ENCODE peak calls at places on chromosomes 16 and 17, in four cellular contexts. J is lower lobe of right lung, M is body of pancreas, A is DND-41. K is an unnamed sample. For H3K27me3, the result is how much of the 10 kb centered on the place peaks cover.

GRCh38 chr16:75379911-75380847 is 53.1 kb downstream of the CFDP1 start:
- DNase-seq in J (peak), M (no peak), A (peak), K (no peak)

GRCh38 chr17:83067071-83067717 is 12.2 kb upstream of the METRNL start:
- DNase-seq in J (peak), M (peak), A (no peak), K (no peak)

GRCh38 chr16:3183445-3184139 is 4.4 kb upstream of the OR1F1 start:
- DNase-seq in J (no peak), M (no peak), A (no peak), K (no peak)

GRCh38 chr16:81487301-81487720 is 42.7 kb downstream of the CMIP start:
- DNase-seq in J (no peak), M (no peak), A (no peak), K (no peak)

GRCh38 chr16:83441523-83441922 is 366.3 kb upstream of the HSBP1 start:
- DNase-seq in J (no peak), M (no peak), A (no peak), K (peak)

GRCh38 chr16:35510701-35511100 is 2051.3 kb downstream of the TP53TG3F start:
- DNase-seq in J (no peak), M (no peak), A (no peak), K (no peak)

GRCh38 chr17:3573246-3574100 is 15.9 kb upstream of the TRPV3 start:
- DNase-seq in J (no peak), M (no peak), A (no peak), K (no peak)

GRCh38 chr16:68370921-68371651 is 60.3 kb downstream of the PRMT7 start:
- DNase-seq in J (peak), M (no peak), A (peak), K (no peak)

GRCh38 chr17:17129466-17129865 is 76.7 kb downstream of the PLD6 start:
- DNase-seq in J (peak), M (no peak), A (no peak), K (peak)

GRCh38 chr17:1644493-1645206 is 882 bp downstream of the SCARF1 start:
- DNase-seq in J (no peak), M (no peak), A (no peak), K (no peak)

GRCh38 chr17:1645207-1646171 is at the start of gene SCARF1:
- DNase-seq in J (peak), M (no peak), A (no peak), K (no peak)

GRCh38 chr17:1643999-1644492 is 1.5 kb downstream of the SCARF1 start:
- DNase-seq in J (peak), M (no peak), A (no peak), K (no peak)

GRCh38 chr17:1641065-1641403 is 4.5 kb downstream of the SCARF1 start:
- DNase-seq in J (no peak), M (no peak), A (no peak), K (no peak)

DNA sequence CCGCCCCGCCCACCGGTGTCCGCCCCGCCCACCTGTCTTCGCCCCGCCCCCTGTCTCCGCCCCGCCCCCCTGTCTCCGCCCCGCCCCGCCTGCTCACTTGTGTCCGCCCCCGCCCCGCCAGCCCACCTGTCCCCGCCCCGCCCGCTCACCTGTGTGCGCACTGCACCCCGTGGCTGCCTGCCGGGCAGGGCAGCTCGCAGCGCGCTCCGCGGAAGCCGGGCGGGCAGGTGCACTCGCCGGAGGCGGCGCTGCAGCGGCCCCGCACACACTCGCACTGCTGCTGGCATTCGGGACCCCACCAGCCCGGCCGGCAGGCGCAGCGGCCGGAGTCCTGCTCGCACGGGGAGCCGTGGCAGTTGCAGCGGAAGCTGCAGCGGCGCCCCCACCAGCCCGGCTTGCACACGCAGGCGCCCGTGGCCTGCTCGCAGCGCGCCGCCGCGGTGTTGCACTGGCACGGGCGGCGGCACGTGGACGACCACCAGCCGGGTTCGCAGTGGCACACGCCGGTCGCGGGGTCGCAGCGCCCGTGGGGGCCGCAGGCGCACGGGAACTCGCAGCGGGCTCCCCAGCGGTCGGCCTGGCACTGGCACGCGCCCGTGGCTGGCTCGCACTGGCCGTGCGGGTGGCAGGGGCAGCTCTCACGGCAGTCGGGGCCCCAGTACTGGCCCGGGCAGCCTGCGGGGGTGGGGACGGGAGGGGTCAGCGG is 2.1 kb downstream of the SCARF1 start:
- DNase-seq in J (peak), M (peak), A (peak), K (peak)
- H3K4me3 ChIP-seq in J (peak), M (no peak), A (peak), K (peak)

GRCh38 chr17:38536661-38537060 is 69.1 kb downstream of the SRCIN1 start:
- DNase-seq in J (no peak), M (no peak), A (no peak), K (no peak)
- H3K27me3 ChIP-seq in J (under half), M (under half), A (under half), K (under half)

GRCh38 chr17:62631936-62632924 is 4.8 kb downstream of the MRC2 start:
- DNase-seq in J (no peak), M (no peak), A (no peak), K (no peak)

GRCh38 chr17:62631086-62631935 is 3.8 kb downstream of the MRC2 start:
- DNase-seq in J (no peak), M (no peak), A (no peak), K (no peak)

GRCh38 chr17:62629556-62630364 is 2.3 kb downstream of the MRC2 start:
- DNase-seq in J (no peak), M (no peak), A (no peak), K (no peak)

GRCh38 chr17:62628845-62629555 is 1.5 kb downstream of the MRC2 start:
- DNase-seq in J (no peak), M (no peak), A (no peak), K (peak)

GRCh38 chr17:62630365-62631085 is 3.1 kb downstream of the MRC2 start:
- DNase-seq in J (no peak), M (no peak), A (no peak), K (peak)
- H3K4me3 ChIP-seq in J (no peak), M (no peak), A (no peak), K (peak)

DNA sequence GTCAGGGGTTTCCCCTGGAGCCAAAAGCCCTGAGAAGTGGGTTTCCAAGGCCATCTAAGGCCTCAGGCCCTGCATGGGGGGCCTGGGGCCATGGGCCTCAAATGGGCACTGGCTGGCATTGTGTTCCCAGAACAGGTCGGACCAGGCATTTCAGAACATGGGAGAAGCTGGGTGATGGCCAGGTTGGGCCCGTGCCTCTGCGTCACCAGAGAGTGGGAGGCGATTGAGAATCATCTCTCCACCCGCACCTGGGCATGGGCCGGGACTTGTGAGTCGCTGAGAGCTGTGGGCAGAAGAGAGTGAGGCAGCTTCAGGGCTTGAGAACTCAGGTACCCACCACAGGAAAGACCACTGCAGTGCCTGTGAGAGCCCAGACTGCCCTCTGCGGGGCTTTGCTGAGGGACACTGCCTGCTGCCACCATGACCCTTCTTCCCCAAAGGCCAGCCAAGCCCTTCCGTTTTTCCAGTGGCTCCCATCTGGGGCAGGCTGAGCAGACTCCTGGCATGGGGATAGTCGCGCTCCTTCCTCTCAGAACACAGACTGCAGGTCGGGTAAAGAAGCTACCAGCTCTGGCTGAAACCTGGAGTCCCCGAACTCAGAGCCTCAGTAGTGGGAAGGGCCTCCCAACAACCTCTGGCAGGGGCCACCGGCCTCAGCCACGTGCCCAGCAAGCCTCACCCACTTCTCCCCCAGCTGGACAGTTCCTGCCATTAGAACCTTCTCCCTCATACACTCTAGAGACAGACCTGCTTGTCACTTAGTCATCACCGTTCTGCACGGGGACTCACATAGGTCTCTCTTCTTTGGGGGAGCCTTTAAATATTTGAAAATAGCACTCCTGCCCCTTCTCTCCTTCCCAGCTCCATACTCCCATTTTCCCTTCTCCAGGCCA is 1.6 kb downstream of the RAB11FIP4 start:
- DNase-seq in J (no peak), M (no peak), A (no peak), K (no peak)
- H3K27me3 ChIP-seq in J (under half), M (under half), A (under half), K (under half)

GRCh38 chr17:81277421-81277820 is 17.7 kb downstream of the SLC38A10 start:
- DNase-seq in J (peak), M (no peak), A (no peak), K (no peak)

GRCh38 chr17:81277938-81278693 is 17.0 kb downstream of the SLC38A10 start:
- DNase-seq in J (no peak), M (no peak), A (no peak), K (no peak)

GRCh38 chr17:81274471-81274855 is 20.6 kb downstream of the SLC38A10 start:
- DNase-seq in J (no peak), M (no peak), A (no peak), K (no peak)

GRCh38 chr17:81278831-81279230 is 16.3 kb downstream of the SLC38A10 start:
- DNase-seq in J (no peak), M (no peak), A (no peak), K (no peak)

GRCh38 chr17:81276781-81277180 is 18.3 kb downstream of the SLC38A10 start:
- DNase-seq in J (no peak), M (no peak), A (no peak), K (no peak)
- H3K4me3 ChIP-seq in J (peak), M (no peak), A (no peak), K (no peak)

DNA sequence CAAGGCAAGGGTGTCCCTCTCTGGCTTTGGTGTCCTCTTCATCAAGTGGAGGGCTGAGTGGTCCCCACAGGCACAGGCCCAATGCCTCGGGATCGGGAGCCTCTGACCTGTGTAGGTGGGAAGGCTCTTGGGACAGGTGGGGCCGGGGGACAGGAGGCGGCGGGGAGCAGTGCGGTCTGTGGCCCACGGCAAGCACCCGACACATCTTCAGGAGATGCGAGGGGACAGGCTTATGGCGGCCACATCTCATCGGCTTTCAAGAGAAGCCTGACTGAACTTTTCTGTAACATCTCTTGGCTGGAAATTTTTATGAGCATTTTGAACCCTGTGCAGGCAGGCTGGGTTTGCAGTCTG is 8.7 kb downstream of the ZNF469 start:
- DNase-seq in J (no peak), M (no peak), A (no peak), K (no peak)
- H3K27me3 ChIP-seq in J (under half), M (under half), A (under half), K (under half)

DNA sequence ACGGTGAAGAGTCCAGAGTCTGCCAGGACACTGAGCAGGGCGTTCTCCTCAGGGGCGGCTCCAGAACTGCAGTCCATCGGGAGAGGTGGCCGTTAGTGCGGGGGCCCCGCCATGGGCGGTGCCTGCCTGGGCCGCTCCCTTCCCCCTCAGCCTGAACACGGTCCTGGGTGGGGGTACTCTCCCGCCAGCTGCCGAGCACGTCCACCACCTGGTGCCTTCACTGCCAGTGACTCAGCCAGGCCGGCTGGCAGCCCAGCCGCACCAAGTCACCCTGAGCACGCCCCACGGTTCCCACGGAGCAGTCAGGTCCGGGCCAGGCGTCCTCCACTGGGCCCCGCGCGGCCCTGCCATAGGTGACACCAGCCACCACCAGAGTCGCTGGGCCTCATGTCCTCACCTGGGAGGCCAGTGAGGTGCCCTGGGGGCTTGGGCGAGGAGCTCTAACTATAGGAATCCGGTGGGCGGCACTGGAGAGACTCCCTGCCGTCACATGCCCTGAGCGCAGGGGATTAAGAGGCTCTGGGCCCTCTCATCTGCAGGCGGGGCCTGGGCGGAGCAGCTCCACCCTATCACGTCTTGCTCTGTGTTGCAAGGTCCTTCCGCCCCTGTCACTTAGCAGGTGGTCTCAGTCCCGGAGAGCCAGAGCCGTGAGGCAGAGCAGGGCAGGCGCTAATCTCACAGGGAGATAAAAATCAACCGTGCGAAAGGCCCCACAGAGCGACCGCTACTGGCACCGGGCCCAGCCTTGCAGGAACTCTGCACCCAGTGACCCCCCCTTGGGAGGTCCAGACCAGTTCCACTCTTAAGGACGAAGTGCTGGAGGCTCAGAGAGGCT is 14.3 kb downstream of the PIEZO1 start:
- DNase-seq in J (peak), M (peak), A (peak), K (peak)
- H3K4me3 ChIP-seq in J (peak), M (no peak), A (no peak), K (no peak)

GRCh38 chr16:31485571-31485970 is 2.6 kb downstream of the SLC5A2 start:
- DNase-seq in J (no peak), M (no peak), A (no peak), K (no peak)
- H3K27me3 ChIP-seq in J (under half), M (under half), A (under half), K (under half)

K was measured in adipocyte.